ENCODE peak calls at places on chromosomes 11 and 22, in nine cellular contexts. M, D, R, N, S, J, Q, O and Y are unnamed samples.

GRCh38 chr11:66727883-66728759 is 895 bp downstream of the SPTBN2 start:
- DNase-seq in J (peak; percentile 53), O (no peak), D (no peak), N (no peak), Q (no peak), S (no peak), M (peak; percentile 45), R (no peak), Y (no peak)

GRCh38 chr22:18950141-18950540 is 14.0 kb upstream of the PRODH start:
- DNase-seq in J (peak; percentile 37), N (no peak), S (no peak), D (no peak), M (no peak), R (no peak), O (peak; percentile 51), Q (peak; percentile 8), Y (no peak)

GRCh38 chr11:77075425-77075905 is 8.7 kb downstream of the CAPN5 start:
- DNase-seq in J (no peak), M (no peak), Q (peak; percentile 13), D (peak; percentile 66), O (no peak), S (no peak), R (no peak), N (no peak), Y (peak; percentile 52)

GRCh38 chr11:46271875-46272815 is 5.3 kb upstream of the CREB3L1 start:
- DNase-seq in N (no peak), Q (no peak), O (no peak), S (no peak), R (no peak), M (no peak), D (no peak), J (no peak), Y (no peak)

GRCh38 chr11:62337682-62338181 is 484 bp downstream of the ASRGL1 start:
- DNase-seq in M (peak; percentile 31), N (no peak), O (no peak), J (peak; percentile 61), R (peak; percentile 2), D (peak; percentile 19), Q (peak; percentile 32), S (peak; percentile 22), Y (peak; percentile 43)

GRCh38 chr11:73661035-73661628 is 14.8 kb downstream of the PLEKHB1 start:
- DNase-seq in J (peak; percentile 97), S (peak; percentile 88), R (peak; percentile 70), M (peak; percentile 98), D (peak; percentile 90), Q (peak; percentile 91), N (peak; percentile 73), O (peak; percentile 92), Y (peak; percentile 82)

GRCh38 chr11:118744001-118744400 is 47.0 kb downstream of the DDX6 start:
- DNase-seq in S (no peak), O (no peak), R (no peak), N (no peak), Q (no peak), J (no peak), D (no peak), M (no peak), Y (no peak)

GRCh38 chr11:64893194-64894069 is 15.0 kb upstream of the EHD1 start:
- DNase-seq in D (peak; percentile 88), S (no peak), N (no peak), M (no peak), Q (no peak), O (no peak), J (no peak), R (no peak), Y (peak; percentile 81)

GRCh38 chr11:2390871-2391662 is 9.5 kb upstream of the TSSC4 start:
- DNase-seq in S (peak; percentile 85), D (no peak), M (no peak), O (peak; percentile 90), N (peak; percentile 61), Q (no peak), J (no peak), R (no peak), Y (no peak)

GRCh38 chr11:86152006-86152862 is 83.3 kb upstream of the PICALM start:
- DNase-seq in J (no peak), O (no peak), Q (no peak), N (peak; percentile 43), S (peak; percentile 65), D (no peak), R (no peak), M (no peak), Y (peak; percentile 58)

GRCh38 chr22:28923826-28924732 is 40.7 kb downstream of the ZNRF3 start:
- DNase-seq in J (no peak), Q (peak; percentile 31), R (no peak), N (no peak), D (peak; percentile 18), S (no peak), M (no peak), O (no peak), Y (peak; percentile 47)

GRCh38 chr22:33656808-33657628 is 263.3 kb downstream of the LARGE1 start:
- DNase-seq in M (no peak), Q (no peak), O (no peak), D (no peak), S (no peak), J (no peak), R (no peak), N (no peak), Y (no peak)

GRCh38 chr11:78168539-78169477 is 19.6 kb downstream of the KCTD21 start:
- DNase-seq in O (peak; percentile 99), D (peak; percentile 58), S (peak; percentile 51), M (no peak), Q (peak; percentile 92), J (peak; percentile 92), N (peak; percentile 81), R (no peak), Y (no peak)

GRCh38 chr11:62444271-62444833 is 25.5 kb downstream of the SCGB1A1 start:
- DNase-seq in J (peak; percentile 81), R (no peak), N (peak; percentile 44), O (peak; percentile 88), M (no peak), Q (peak; percentile 73), S (peak; percentile 69), D (peak; percentile 45), Y (no peak)

GRCh38 chr22:37284807-37285355 is 2.6 kb downstream of the CYTH4 start:
- DNase-seq in S (no peak), N (no peak), R (no peak), Q (peak; percentile 56), J (no peak), D (peak; percentile 61), M (no peak), O (peak; percentile 79), Y (no peak)